ENCODE peak calls at places on chromosomes 2 and 18, in eight cellular contexts. V is activated CD4-positive, CD25-positive, alpha-beta regulatory T cell; A is activated naive CD4-positive, alpha-beta T cell treated with anti-CD3 and anti-CD28 coated beads, Interleukin-2, amount 50 U/mL, for 16 hours; W is NCI-H460; P is EH; O is NCI-H2029; D is pancreas; Y is neural progenitor cell. Z is an unnamed sample.

GRCh38 chr18:75293591-75293990 is 83.0 kb downstream of the TSHZ1 start:
- DNase-seq in V (no peak), A (no peak), W (no peak), P (peak), O (no peak), D (no peak), Y (no peak), Z (no peak)

GRCh38 chr2:173750831-173751230 is 214.3 kb downstream of the SP3 start:
- DNase-seq in V (no peak), A (no peak), W (no peak), P (no peak), O (no peak), D (no peak), Y (no peak), Z (no peak)

GRCh38 chr2:128422571-128422970 is 103.9 kb upstream of the HS6ST1 start:
- DNase-seq in V (no peak), A (no peak), W (no peak), P (peak), O (no peak), D (no peak), Y (no peak), Z (peak)

GRCh38 chr18:42614619-42615293 is 500.7 kb downstream of the RIT2 start:
- DNase-seq in V (no peak), A (no peak), W (no peak), P (no peak), O (peak), D (no peak), Y (no peak), Z (no peak)

GRCh38 chr2:147389218-147389617 is 455.6 kb upstream of the ACVR2A start:
- DNase-seq in V (no peak), A (no peak), W (no peak), P (no peak), O (no peak), D (no peak), Y (no peak), Z (no peak)

GRCh38 chr2:8457092-8457481 is 224.8 kb upstream of the ID2 start:
- DNase-seq in V (no peak), A (no peak), W (no peak), P (no peak), O (no peak), D (peak), Y (no peak), Z (no peak)

GRCh38 chr2:200929334-200930249 is 33.9 kb downstream of the ORC2 start:
- DNase-seq in V (no peak), A (no peak), W (no peak), P (peak), O (no peak), D (no peak), Y (no peak), Z (no peak)

GRCh38 chr2:26691140-26691539 is 1.4 kb upstream of the KCNK3 start:
- DNase-seq in V (no peak), A (no peak), W (no peak), P (peak), O (no peak), D (no peak), Y (no peak), Z (no peak)

GRCh38 chr2:212752730-212753351 is 214.2 kb upstream of the ERBB4 start:
- DNase-seq in V (no peak), A (no peak), W (no peak), P (no peak), O (no peak), D (no peak), Y (peak), Z (no peak)

GRCh38 chr18:2686349-2686968 is 30.9 kb downstream of the SMCHD1 start:
- DNase-seq in V (no peak), A (no peak), W (no peak), P (peak), O (no peak), D (no peak), Y (no peak), Z (no peak)

GRCh38 chr2:224405412-224405811 is 3.5 kb upstream of the FAM124B start:
- DNase-seq in V (no peak), A (no peak), W (no peak), P (no peak), O (no peak), D (no peak), Y (no peak), Z (no peak)

GRCh38 chr2:12032421-12032820 is 286.0 kb downstream of the LPIN1 start:
- DNase-seq in V (no peak), A (no peak), W (no peak), P (no peak), O (no peak), D (no peak), Y (no peak), Z (no peak)

GRCh38 chr18:79904357-79905147 is 46.9 kb downstream of the SLC66A2 start:
- DNase-seq in V (no peak), A (no peak), W (no peak), P (no peak), O (no peak), D (no peak), Y (no peak), Z (no peak)

GRCh38 chr18:48462510-48462909 is 53.3 kb upstream of the ZBTB7C start:
- DNase-seq in V (no peak), A (no peak), W (no peak), P (no peak), O (no peak), D (no peak), Y (no peak), Z (no peak)

GRCh38 chr2:20443276-20443920 is 3.5 kb upstream of the RHOB start:
- DNase-seq in V (no peak), A (no peak), W (peak), P (peak), O (no peak), D (peak), Y (peak), Z (no peak)

GRCh38 chr2:205539603-205540002 is 142.7 kb upstream of the NRP2 start:
- DNase-seq in V (no peak), A (no peak), W (no peak), P (no peak), O (no peak), D (no peak), Y (no peak), Z (no peak)

GRCh38 chr2:460861-461260 is 173.0 kb upstream of the ALKAL2 start:
- DNase-seq in V (no peak), A (no peak), W (no peak), P (no peak), O (no peak), D (no peak), Y (no peak), Z (peak)

GRCh38 chr2:210477496-210477895 is 937 bp upstream of the LANCL1 start:
- DNase-seq in V (no peak), A (peak), W (peak), P (peak), O (no peak), D (no peak), Y (peak), Z (no peak)

GRCh38 chr18:48191494-48191893 is 217.7 kb downstream of the ZBTB7C start:
- DNase-seq in V (no peak), A (no peak), W (no peak), P (no peak), O (peak), D (no peak), Y (peak), Z (no peak)

GRCh38 chr2:10208736-10209135 is 86.2 kb downstream of the RRM2 start:
- DNase-seq in V (no peak), A (no peak), W (no peak), P (no peak), O (no peak), D (no peak), Y (no peak), Z (peak)

GRCh38 chr2:189178726-189179606 is 595 bp downstream of the COL5A2 start:
- DNase-seq in V (no peak), A (no peak), W (peak), P (peak), O (no peak), D (no peak), Y (peak), Z (no peak)

GRCh38 chr2:203083328-203083727 is 68.7 kb downstream of the NBEAL1 start:
- DNase-seq in V (no peak), A (no peak), W (no peak), P (no peak), O (no peak), D (no peak), Y (no peak), Z (no peak)

GRCh38 chr2:55232084-55232862 is at the start of the genes CLHC1 and RPS27A:
- DNase-seq in V (peak), A (peak), W (peak), P (peak), O (peak), D (peak), Y (peak), Z (peak)

GRCh38 chr18:39770399-39770798 is 2184.6 kb upstream of the PIK3C3 start:
- DNase-seq in V (no peak), A (no peak), W (no peak), P (no peak), O (no peak), D (no peak), Y (no peak), Z (no peak)

GRCh38 chr2:68487773-68488355 is 20.5 kb downstream of the APLF start:
- DNase-seq in V (no peak), A (no peak), W (peak), P (peak), O (peak), D (no peak), Y (peak), Z (no peak)

GRCh38 chr2:176085861-176086771 is 2.4 kb upstream of the EVX2 start:
- DNase-seq in V (no peak), A (no peak), W (peak), P (peak), O (peak), D (no peak), Y (peak), Z (no peak)

GRCh38 chr2:145006957-145007672 is 487.2 kb upstream of the ZEB2 start:
- DNase-seq in V (no peak), A (no peak), W (peak), P (peak), O (no peak), D (no peak), Y (no peak), Z (no peak)

GRCh38 chr18:56068030-56068671 is 480.2 kb upstream of the TCF4 start:
- DNase-seq in V (no peak), A (no peak), W (no peak), P (peak), O (no peak), D (no peak), Y (no peak), Z (no peak)

GRCh38 chr2:214934006-214934405 is 124.5 kb upstream of the BARD1 start:
- DNase-seq in V (no peak), A (no peak), W (no peak), P (peak), O (no peak), D (no peak), Y (no peak), Z (no peak)

GRCh38 chr18:44887227-44887631 is 206.5 kb downstream of the SETBP1 start:
- DNase-seq in V (no peak), A (peak), W (no peak), P (peak), O (no peak), D (peak), Y (no peak), Z (peak)

GRCh38 chr18:50154420-50154819 is 40.5 kb downstream of the MYO5B start:
- DNase-seq in V (no peak), A (no peak), W (no peak), P (no peak), O (no peak), D (no peak), Y (no peak), Z (no peak)

GRCh38 chr2:7010376-7010775 is 93.2 kb downstream of the RNF144A start:
- DNase-seq in V (no peak), A (no peak), W (no peak), P (peak), O (no peak), D (no peak), Y (no peak), Z (no peak)

GRCh38 chr2:39437522-39438296 is 624 bp upstream of the MAP4K3 start:
- DNase-seq in V (peak), A (peak), W (no peak), P (no peak), O (peak), D (peak), Y (peak), Z (no peak)

GRCh38 chr2:85183481-85183880 is 50.3 kb downstream of the TCF7L1 start:
- DNase-seq in V (no peak), A (no peak), W (no peak), P (peak), O (no peak), D (no peak), Y (no peak), Z (no peak)

GRCh38 chr18:27108842-27109241 is 76.3 kb downstream of the CHST9 start:
- DNase-seq in V (no peak), A (no peak), W (no peak), P (no peak), O (no peak), D (no peak), Y (no peak), Z (no peak)